ENCODE peak calls at places on chromosomes 5 and 9, in nine cellular contexts. One of them, this sample, is unnamed.

GRCh38 chr5:79386679-79387078 is 127.3 kb downstream of the HOMER1 start:
- DNase-seq in upper lobe of right lung: no peak
- DNase-seq in body of pancreas: no peak
- DNase-seq in neural crest cell: no peak
- DNase-seq in activated naive CD4-positive, alpha-beta T cell treated with anti-CD3 and anti-CD28 coated beads, Interleukin-2, amount 50 U/mL, for 16 hours: no peak
- DNase-seq in ovary: no peak
- DNase-seq in Peyer's patch: no peak
- DNase-seq in activated CD4-positive, alpha-beta memory T cell treated with anti-CD3 and anti-CD28 coated beads for 36 hours: no peak
- DNase-seq in NCI-H1092 treated with DMSO at 0.1 percent for 48 hours: no peak
- DNase-seq in this sample: no peak

GRCh38 chr9:34559616-34560546 is 29.6 kb downstream of the CNTFR start:
- DNase-seq in activated CD4-positive, alpha-beta memory T cell treated with anti-CD3 and anti-CD28 coated beads for 36 hours: no peak
- DNase-seq in upper lobe of right lung: no peak
- DNase-seq in Peyer's patch: peak; percentile 83
- DNase-seq in ovary: peak; percentile 59
- DNase-seq in NCI-H1092 treated with DMSO at 0.1 percent for 48 hours: no peak
- DNase-seq in body of pancreas: peak; percentile 17
- DNase-seq in activated naive CD4-positive, alpha-beta T cell treated with anti-CD3 and anti-CD28 coated beads, Interleukin-2, amount 50 U/mL, for 16 hours: no peak
- DNase-seq in neural crest cell: no peak
- DNase-seq in this sample: no peak

GRCh38 chr9:73916016-73916673 is 581.0 kb upstream of the RORB start:
- DNase-seq in body of pancreas: no peak
- DNase-seq in upper lobe of right lung: no peak
- DNase-seq in Peyer's patch: no peak
- DNase-seq in ovary: no peak
- DNase-seq in activated CD4-positive, alpha-beta memory T cell treated with anti-CD3 and anti-CD28 coated beads for 36 hours: no peak
- DNase-seq in activated naive CD4-positive, alpha-beta T cell treated with anti-CD3 and anti-CD28 coated beads, Interleukin-2, amount 50 U/mL, for 16 hours: no peak
- DNase-seq in NCI-H1092 treated with DMSO at 0.1 percent for 48 hours: no peak
- DNase-seq in neural crest cell: no peak
- DNase-seq in this sample: no peak

GRCh38 chr9:118609355-118610044 is 759.7 kb downstream of the BRINP1 start:
- DNase-seq in body of pancreas: no peak
- DNase-seq in NCI-H1092 treated with DMSO at 0.1 percent for 48 hours: no peak
- DNase-seq in upper lobe of right lung: no peak
- DNase-seq in ovary: no peak
- DNase-seq in activated naive CD4-positive, alpha-beta T cell treated with anti-CD3 and anti-CD28 coated beads, Interleukin-2, amount 50 U/mL, for 16 hours: no peak
- DNase-seq in activated CD4-positive, alpha-beta memory T cell treated with anti-CD3 and anti-CD28 coated beads for 36 hours: no peak
- DNase-seq in Peyer's patch: no peak
- DNase-seq in neural crest cell: no peak
- DNase-seq in this sample: no peak

GRCh38 chr9:135402739-135403695 is 76.6 kb upstream of the PPP1R26 start:
- DNase-seq in body of pancreas: no peak
- DNase-seq in ovary: no peak
- DNase-seq in activated naive CD4-positive, alpha-beta T cell treated with anti-CD3 and anti-CD28 coated beads, Interleukin-2, amount 50 U/mL, for 16 hours: no peak
- DNase-seq in activated CD4-positive, alpha-beta memory T cell treated with anti-CD3 and anti-CD28 coated beads for 36 hours: no peak
- DNase-seq in Peyer's patch: no peak
- DNase-seq in neural crest cell: no peak
- DNase-seq in upper lobe of right lung: no peak
- DNase-seq in NCI-H1092 treated with DMSO at 0.1 percent for 48 hours: no peak
- DNase-seq in this sample: no peak

GRCh38 chr9:106859957-106860715 is 2.8 kb upstream of the ZNF462 start:
- DNase-seq in NCI-H1092 treated with DMSO at 0.1 percent for 48 hours: no peak
- DNase-seq in upper lobe of right lung: peak; percentile 70
- DNase-seq in body of pancreas: peak; percentile 6
- DNase-seq in Peyer's patch: peak; percentile 61
- DNase-seq in ovary: peak; percentile 64
- DNase-seq in neural crest cell: peak; percentile 54
- DNase-seq in activated naive CD4-positive, alpha-beta T cell treated with anti-CD3 and anti-CD28 coated beads, Interleukin-2, amount 50 U/mL, for 16 hours: no peak
- DNase-seq in activated CD4-positive, alpha-beta memory T cell treated with anti-CD3 and anti-CD28 coated beads for 36 hours: no peak
- DNase-seq in this sample: no peak

GRCh38 chr5:149153751-149154610 is 12.7 kb downstream of the ABLIM3 start:
- DNase-seq in upper lobe of right lung: peak; percentile 71
- DNase-seq in Peyer's patch: no peak
- DNase-seq in ovary: no peak
- DNase-seq in NCI-H1092 treated with DMSO at 0.1 percent for 48 hours: peak; percentile 10
- DNase-seq in activated naive CD4-positive, alpha-beta T cell treated with anti-CD3 and anti-CD28 coated beads, Interleukin-2, amount 50 U/mL, for 16 hours: no peak
- DNase-seq in body of pancreas: peak; percentile 61
- DNase-seq in neural crest cell: no peak
- DNase-seq in activated CD4-positive, alpha-beta memory T cell treated with anti-CD3 and anti-CD28 coated beads for 36 hours: no peak
- DNase-seq in this sample: no peak

GRCh38 chr5:67030289-67031069 is 166.1 kb downstream of the CD180 start:
- DNase-seq in neural crest cell: no peak
- DNase-seq in upper lobe of right lung: no peak
- DNase-seq in Peyer's patch: no peak
- DNase-seq in activated CD4-positive, alpha-beta memory T cell treated with anti-CD3 and anti-CD28 coated beads for 36 hours: no peak
- DNase-seq in ovary: no peak
- DNase-seq in activated naive CD4-positive, alpha-beta T cell treated with anti-CD3 and anti-CD28 coated beads, Interleukin-2, amount 50 U/mL, for 16 hours: no peak
- DNase-seq in body of pancreas: no peak
- DNase-seq in NCI-H1092 treated with DMSO at 0.1 percent for 48 hours: no peak
- DNase-seq in this sample: no peak

GRCh38 chr5:181261320-181262085 is 560 bp upstream of the TRIM52 start:
- DNase-seq in ovary: peak; percentile 75
- DNase-seq in body of pancreas: peak; percentile 75
- DNase-seq in NCI-H1092 treated with DMSO at 0.1 percent for 48 hours: no peak
- DNase-seq in Peyer's patch: peak; percentile 93
- DNase-seq in neural crest cell: peak; percentile 53
- DNase-seq in upper lobe of right lung: peak; percentile 88
- DNase-seq in activated naive CD4-positive, alpha-beta T cell treated with anti-CD3 and anti-CD28 coated beads, Interleukin-2, amount 50 U/mL, for 16 hours: peak; percentile 80
- DNase-seq in activated CD4-positive, alpha-beta memory T cell treated with anti-CD3 and anti-CD28 coated beads for 36 hours: peak; percentile 65
- DNase-seq in this sample: peak; percentile 74

GRCh38 chr9:35826071-35826701 is 2.3 kb downstream of the FAM221B start:
- DNase-seq in activated CD4-positive, alpha-beta memory T cell treated with anti-CD3 and anti-CD28 coated beads for 36 hours: peak; percentile 42
- DNase-seq in body of pancreas: peak; percentile 68
- DNase-seq in neural crest cell: no peak
- DNase-seq in upper lobe of right lung: no peak
- DNase-seq in activated naive CD4-positive, alpha-beta T cell treated with anti-CD3 and anti-CD28 coated beads, Interleukin-2, amount 50 U/mL, for 16 hours: peak; percentile 24
- DNase-seq in NCI-H1092 treated with DMSO at 0.1 percent for 48 hours: peak; percentile 73
- DNase-seq in ovary: no peak
- DNase-seq in Peyer's patch: peak; percentile 58
- DNase-seq in this sample: no peak

GRCh38 chr5:88734191-88734640 is 148.8 kb downstream of the MEF2C start:
- DNase-seq in ovary: no peak
- DNase-seq in activated CD4-positive, alpha-beta memory T cell treated with anti-CD3 and anti-CD28 coated beads for 36 hours: no peak
- DNase-seq in Peyer's patch: peak; percentile 73
- DNase-seq in neural crest cell: no peak
- DNase-seq in upper lobe of right lung: no peak
- DNase-seq in activated naive CD4-positive, alpha-beta T cell treated with anti-CD3 and anti-CD28 coated beads, Interleukin-2, amount 50 U/mL, for 16 hours: no peak
- DNase-seq in NCI-H1092 treated with DMSO at 0.1 percent for 48 hours: no peak
- DNase-seq in body of pancreas: peak; percentile 20
- DNase-seq in this sample: no peak

GRCh38 chr5:3595102-3595961 is at the start of gene IRX1:
- DNase-seq in activated CD4-positive, alpha-beta memory T cell treated with anti-CD3 and anti-CD28 coated beads for 36 hours: no peak
- DNase-seq in body of pancreas: no peak
- DNase-seq in upper lobe of right lung: peak; percentile 82
- DNase-seq in Peyer's patch: peak; percentile 34
- DNase-seq in ovary: no peak
- DNase-seq in NCI-H1092 treated with DMSO at 0.1 percent for 48 hours: peak; percentile 43
- DNase-seq in neural crest cell: no peak
- DNase-seq in activated naive CD4-positive, alpha-beta T cell treated with anti-CD3 and anti-CD28 coated beads, Interleukin-2, amount 50 U/mL, for 16 hours: no peak
- DNase-seq in this sample: no peak

GRCh38 chr5:16588434-16589214 is 28.2 kb downstream of the RETREG1 start:
- DNase-seq in Peyer's patch: no peak
- DNase-seq in activated naive CD4-positive, alpha-beta T cell treated with anti-CD3 and anti-CD28 coated beads, Interleukin-2, amount 50 U/mL, for 16 hours: no peak
- DNase-seq in activated CD4-positive, alpha-beta memory T cell treated with anti-CD3 and anti-CD28 coated beads for 36 hours: no peak
- DNase-seq in ovary: no peak
- DNase-seq in NCI-H1092 treated with DMSO at 0.1 percent for 48 hours: no peak
- DNase-seq in neural crest cell: no peak
- DNase-seq in body of pancreas: no peak
- DNase-seq in upper lobe of right lung: no peak
- DNase-seq in this sample: no peak

This sample was measured in T-helper 17 cell.